ENCODE peak calls at places on chromosomes 5 and 9, in five cellular contexts. E is activated T-helper 9 cell treated with anti-CD3 and anti-CD28 coated beads, Interleukin-2, amount 50 U/mL, for 16 hours; M is left ventricle myocardium superior; L is GM23248; V is transverse colon. B is an unnamed sample.

GRCh38 chr9:120443489-120443888 is 136.5 kb downstream of the CDK5RAP2 start:
- DNase-seq in E (no peak), M (no peak), L (peak), V (no peak), B (no peak)

GRCh38 chr5:1111727-1112289 is at the start of gene SLC12A7:
- DNase-seq in E (peak), M (peak), L (peak), V (peak), B (peak)

GRCh38 chr9:36993933-36994764 is 39.9 kb downstream of the PAX5 start:
- DNase-seq in E (no peak), M (no peak), L (no peak), V (peak), B (peak)

GRCh38 chr9:6239048-6239461 is 23.4 kb downstream of the IL33 start:
- DNase-seq in E (no peak), M (no peak), L (no peak), V (no peak), B (no peak)

GRCh38 chr9:124266826-124267201 is 9.1 kb downstream of the NEK6 start:
- DNase-seq in E (no peak), M (no peak), L (no peak), V (no peak), B (no peak)

GRCh38 chr5:27172708-27173107 is 134.3 kb upstream of the CDH9 start:
- DNase-seq in E (no peak), M (no peak), L (no peak), V (no peak), B (no peak)

GRCh38 chr5:133612021-133612860 is at the start of gene FSTL4:
- DNase-seq in E (no peak), M (peak), L (no peak), V (peak), B (peak)

GRCh38 chr9:27329292-27329691 is 32.3 kb upstream of the EQTN start:
- DNase-seq in E (no peak), M (no peak), L (no peak), V (no peak), B (no peak)

GRCh38 chr5:850511-851006 is at the start of gene ZDHHC11:
- DNase-seq in E (no peak), M (peak), L (no peak), V (no peak), B (peak)

GRCh38 chr5:35947085-35947484 is 8.7 kb upstream of the CAPSL start:
- DNase-seq in E (no peak), M (no peak), L (no peak), V (no peak), B (no peak)

GRCh38 chr5:159017787-159018186 is 81.9 kb downstream of the EBF1 start:
- DNase-seq in E (no peak), M (peak), L (peak), V (no peak), B (no peak)

GRCh38 chr5:159826351-159827222 is 89.7 kb upstream of the ADRA1B start:
- DNase-seq in E (no peak), M (no peak), L (peak), V (no peak), B (no peak)

GRCh38 chr5:9358961-9359686 is 186.8 kb downstream of the SEMA5A start:
- DNase-seq in E (no peak), M (no peak), L (peak), V (no peak), B (no peak)

GRCh38 chr5:1734908-1735289 is 64.7 kb downstream of the MRPL36 start:
- DNase-seq in E (no peak), M (no peak), L (no peak), V (no peak), B (no peak)

GRCh38 chr9:123998970-123999621 is 12.5 kb upstream of the LHX2 start:
- DNase-seq in E (no peak), M (no peak), L (no peak), V (no peak), B (no peak)

GRCh38 chr9:13705913-13706312 is 426.4 kb upstream of the MPDZ start:
- DNase-seq in E (no peak), M (peak), L (peak), V (no peak), B (no peak)

GRCh38 chr5:176744584-176744965 is 65.8 kb upstream of the UNC5A start:
- DNase-seq in E (no peak), M (no peak), L (no peak), V (no peak), B (no peak)

GRCh38 chr9:97388721-97389238 is 23.1 kb upstream of the TDRD7 start:
- DNase-seq in E (no peak), M (no peak), L (peak), V (no peak), B (no peak)

GRCh38 chr5:172758077-172758835 is 12.7 kb downstream of the DUSP1 start:
- DNase-seq in E (no peak), M (no peak), L (peak), V (no peak), B (no peak)

GRCh38 chr9:31542384-31543055 is 841.9 kb upstream of the ACO1 start:
- DNase-seq in E (no peak), M (no peak), L (peak), V (peak), B (no peak)

GRCh38 chr9:98083059-98083458 is 26.5 kb downstream of the NANS start:
- DNase-seq in E (no peak), M (no peak), L (no peak), V (peak), B (no peak)

GRCh38 chr5:133846478-133847226 is 121.8 kb downstream of the C5orf15 start:
- DNase-seq in E (no peak), M (no peak), L (no peak), V (no peak), B (no peak)

B was measured in mucosa of descending colon.